ENCODE peak calls at places on chromosome 5, in five cellular contexts. Q is Caco-2, L is activated B cell treated with CpG ODN at 0.5 μM for 24 hours, J is HFFc6, X is dorsolateral prefrontal cortex. M is an unnamed sample.

GRCh38 chr5:75113354-75113753 is 61.0 kb upstream of the GCNT4 start:
- DNase-seq in Q (no peak), L (no peak), J (no peak), X (no peak), M (no peak)

GRCh38 chr5:2754621-2755370 is 3.3 kb upstream of the IRX2 start:
- DNase-seq in Q (no peak), L (no peak), J (no peak), X (no peak), M (no peak)

GRCh38 chr5:32852535-32852934 is 141.4 kb downstream of the NPR3 start:
- DNase-seq in Q (peak), L (no peak), J (peak), X (no peak), M (no peak)

GRCh38 chr5:74684900-74685851 is at the start of gene HEXB:
- DNase-seq in Q (peak), L (peak), J (peak), X (peak), M (peak)

GRCh38 chr5:71865202-71865601 is 146.1 kb downstream of the CARTPT start:
- DNase-seq in Q (no peak), L (no peak), J (peak), X (peak), M (no peak)

GRCh38 chr5:43110606-43111170 is 10.0 kb upstream of the ZNF131 start:
- DNase-seq in Q (peak), L (no peak), J (no peak), X (no peak), M (no peak)

GRCh38 chr5:38258319-38259061 is at the start of gene EGFLAM:
- DNase-seq in Q (peak), L (no peak), J (no peak), X (no peak), M (no peak)

GRCh38 chr5:43772601-43773031 is 169.6 kb downstream of the NNT start:
- DNase-seq in Q (peak), L (no peak), J (peak), X (no peak), M (no peak)

GRCh38 chr5:79193643-79194042 is 42.3 kb upstream of the JMY start:
- DNase-seq in Q (no peak), L (no peak), J (peak), X (no peak), M (no peak)

GRCh38 chr5:99721487-99721886 is 792.7 kb upstream of the CHD1 start:
- DNase-seq in Q (peak), L (no peak), J (no peak), X (no peak), M (no peak)

GRCh38 chr5:142866563-142867275 is 96.5 kb downstream of the ARHGAP26 start:
- DNase-seq in Q (peak), L (no peak), J (peak), X (no peak), M (no peak)

GRCh38 chr5:61370496-61370895 is 38.4 kb downstream of the ZSWIM6 start:
- DNase-seq in Q (no peak), L (no peak), J (no peak), X (no peak), M (no peak)

GRCh38 chr5:64532657-64533056 is 26.8 kb downstream of the RGS7BP start:
- DNase-seq in Q (no peak), L (no peak), J (no peak), X (no peak), M (no peak)

GRCh38 chr5:86814907-86815306 is 197.2 kb downstream of the COX7C start:
- DNase-seq in Q (no peak), L (no peak), J (no peak), X (no peak), M (no peak)

GRCh38 chr5:17282283-17283120 is 65.1 kb downstream of the BASP1 start:
- DNase-seq in Q (no peak), L (peak), J (no peak), X (peak), M (no peak)

GRCh38 chr5:14587143-14587542 is 5.6 kb downstream of the OTULINL start:
- DNase-seq in Q (no peak), L (no peak), J (no peak), X (peak), M (peak)

GRCh38 chr5:180873628-180874520 is 12.8 kb upstream of the ZFP62 start:
- DNase-seq in Q (no peak), L (no peak), J (peak), X (no peak), M (peak)

GRCh38 chr5:163079618-163080017 is 357.8 kb upstream of the CCNG1 start:
- DNase-seq in Q (peak), L (no peak), J (no peak), X (no peak), M (no peak)

GRCh38 chr5:52073993-52074689 is 690.9 kb downstream of the ISL1 start:
- DNase-seq in Q (no peak), L (no peak), J (no peak), X (no peak), M (no peak)

GRCh38 chr5:143972068-143972467 is 160.1 kb downstream of the HMHB1 start:
- DNase-seq in Q (no peak), L (no peak), J (no peak), X (no peak), M (no peak)

GRCh38 chr5:61884242-61884855 is 421.7 kb upstream of the KIF2A start:
- DNase-seq in Q (no peak), L (no peak), J (no peak), X (no peak), M (no peak)

GRCh38 chr5:67315082-67315801 is 118.6 kb upstream of the CD180 start:
- DNase-seq in Q (no peak), L (no peak), J (no peak), X (peak), M (no peak)

DNA sequence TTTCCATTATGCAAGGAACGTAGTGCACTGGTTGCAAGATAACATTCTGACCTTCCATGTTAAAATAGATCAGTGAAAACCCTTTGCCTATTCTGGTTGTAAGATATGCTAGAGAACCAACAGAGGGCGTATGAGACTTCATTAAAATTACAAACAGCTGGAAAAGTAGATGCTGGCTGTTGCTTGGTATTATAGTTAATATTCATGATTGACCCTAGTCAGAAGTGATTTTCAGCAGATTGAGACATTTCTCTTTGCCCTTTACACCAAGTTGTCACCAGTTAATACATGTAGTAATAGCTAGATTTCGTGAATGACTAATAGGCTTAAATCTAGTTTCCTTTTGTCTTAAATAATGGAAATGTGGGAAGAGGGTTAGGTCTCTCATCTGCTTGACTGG is 13.8 kb upstream of the FGF18 start:
- DNase-seq in Q (no peak), L (no peak), J (peak), X (no peak), M (no peak)
- TF ChIP-seq CTCF in Q (peak), L (no peak), J (peak), X (peak), M (peak)

DNA sequence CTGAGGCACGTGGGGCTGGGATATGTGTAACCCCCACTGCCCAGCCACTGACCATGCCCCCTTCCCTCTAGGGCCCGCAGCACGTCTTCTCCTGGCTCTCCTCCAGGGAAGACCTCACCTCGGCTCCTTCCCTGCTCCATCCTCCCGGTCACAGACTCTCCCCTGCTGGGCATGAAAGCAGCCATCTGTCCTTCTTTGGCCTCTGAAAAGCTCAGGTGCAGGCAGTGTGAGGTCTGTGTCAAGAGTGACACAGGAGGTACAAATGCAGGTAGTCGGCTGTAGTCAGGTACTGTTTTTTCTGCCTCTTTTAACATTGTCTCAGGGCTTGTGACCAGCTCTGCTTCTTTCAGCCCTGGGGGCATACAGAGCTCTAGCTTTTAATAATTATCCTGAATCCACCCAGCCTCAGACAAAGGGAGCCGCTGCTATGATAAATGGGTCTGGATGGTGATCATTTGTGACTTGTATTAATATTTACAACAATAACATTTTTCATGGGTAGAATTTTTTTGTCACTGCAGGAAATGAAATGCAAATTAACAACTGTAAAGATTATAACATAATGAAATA is 46.4 kb downstream of the C5orf15 start:
- DNase-seq in Q (no peak), L (no peak), J (no peak), X (no peak), M (no peak)
- TF ChIP-seq CTCF in Q (no peak), L (no peak), J (no peak), X (no peak), M (no peak)

GRCh38 chr5:36691993-36692392 is 85.6 kb downstream of the SLC1A3 start:
- DNase-seq in Q (no peak), L (no peak), J (no peak), X (no peak), M (no peak)

GRCh38 chr5:36698031-36698430 is 91.6 kb downstream of the SLC1A3 start:
- DNase-seq in Q (no peak), L (no peak), J (no peak), X (no peak), M (no peak)

GRCh38 chr5:36694351-36694750 is 87.9 kb downstream of the SLC1A3 start:
- DNase-seq in Q (peak), L (no peak), J (no peak), X (no peak), M (no peak)

GRCh38 chr5:36692791-36693763 is 86.7 kb downstream of the SLC1A3 start:
- DNase-seq in Q (peak), L (peak), J (peak), X (peak), M (peak)

GRCh38 chr5:36696059-36696673 is 89.8 kb downstream of the SLC1A3 start:
- DNase-seq in Q (peak), L (no peak), J (peak), X (peak), M (peak)
- TF ChIP-seq CTCF in Q (peak), L (peak), J (peak), X (peak), M (peak)

DNA sequence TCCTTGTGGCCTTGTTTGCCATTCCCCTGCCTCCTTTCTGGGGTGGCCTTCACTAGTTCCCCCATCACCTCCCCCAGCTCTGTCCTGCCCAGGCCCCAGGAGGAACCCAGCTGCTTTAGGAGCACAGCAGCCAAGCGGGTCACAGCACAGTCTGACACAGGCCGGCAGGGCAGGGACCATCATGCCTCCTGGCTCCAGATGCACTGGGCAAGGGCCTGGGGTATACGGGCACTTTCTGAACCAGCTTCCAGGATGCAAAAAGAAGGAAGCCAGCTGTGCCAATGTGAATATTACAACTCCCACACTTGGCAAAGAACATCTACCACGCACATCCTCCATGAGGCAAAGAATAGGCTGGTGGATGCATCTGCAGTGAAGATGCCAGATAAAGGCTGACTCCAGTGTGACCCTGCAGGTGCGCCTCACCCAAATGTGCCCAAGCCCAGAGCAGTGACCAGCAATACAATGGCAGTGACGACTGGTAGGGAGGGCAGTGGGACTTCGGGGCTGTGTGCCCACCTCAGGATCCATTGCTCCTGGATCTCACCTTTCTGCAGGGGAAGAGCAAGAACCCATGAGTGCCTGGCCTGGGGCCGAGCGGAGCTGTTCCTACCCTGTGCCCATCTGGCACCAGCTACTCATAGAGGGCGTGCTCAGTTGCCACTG is 6.3 kb upstream of the IL3 start:
- DNase-seq in Q (no peak), L (no peak), J (no peak), X (peak), M (no peak)
- TF ChIP-seq CTCF in Q (no peak), L (no peak), J (no peak), X (no peak), M (no peak)

DNA sequence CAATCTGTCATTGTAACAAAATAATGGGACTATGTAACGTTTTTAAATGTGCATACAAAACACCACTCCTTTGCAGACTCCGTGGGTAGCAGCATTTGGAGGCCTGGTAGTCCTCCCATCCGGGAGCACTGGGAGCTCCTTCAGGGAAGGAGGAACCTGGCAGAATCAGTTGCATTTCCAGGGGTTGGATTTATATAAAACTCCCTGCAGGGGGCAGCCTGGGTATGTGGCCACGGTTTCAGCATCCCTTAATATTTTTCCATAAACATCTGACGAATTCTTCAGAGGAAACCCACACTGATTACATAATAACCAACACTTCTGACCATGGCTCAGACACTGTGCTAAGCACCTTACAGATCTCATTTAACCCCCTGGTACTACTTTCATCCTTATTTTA is 6.1 kb upstream of the AFAP1L1 start:
- DNase-seq in Q (no peak), L (no peak), J (peak), X (no peak), M (no peak)
- TF ChIP-seq CTCF in Q (peak), L (no peak), J (peak), X (peak), M (peak)

DNA sequence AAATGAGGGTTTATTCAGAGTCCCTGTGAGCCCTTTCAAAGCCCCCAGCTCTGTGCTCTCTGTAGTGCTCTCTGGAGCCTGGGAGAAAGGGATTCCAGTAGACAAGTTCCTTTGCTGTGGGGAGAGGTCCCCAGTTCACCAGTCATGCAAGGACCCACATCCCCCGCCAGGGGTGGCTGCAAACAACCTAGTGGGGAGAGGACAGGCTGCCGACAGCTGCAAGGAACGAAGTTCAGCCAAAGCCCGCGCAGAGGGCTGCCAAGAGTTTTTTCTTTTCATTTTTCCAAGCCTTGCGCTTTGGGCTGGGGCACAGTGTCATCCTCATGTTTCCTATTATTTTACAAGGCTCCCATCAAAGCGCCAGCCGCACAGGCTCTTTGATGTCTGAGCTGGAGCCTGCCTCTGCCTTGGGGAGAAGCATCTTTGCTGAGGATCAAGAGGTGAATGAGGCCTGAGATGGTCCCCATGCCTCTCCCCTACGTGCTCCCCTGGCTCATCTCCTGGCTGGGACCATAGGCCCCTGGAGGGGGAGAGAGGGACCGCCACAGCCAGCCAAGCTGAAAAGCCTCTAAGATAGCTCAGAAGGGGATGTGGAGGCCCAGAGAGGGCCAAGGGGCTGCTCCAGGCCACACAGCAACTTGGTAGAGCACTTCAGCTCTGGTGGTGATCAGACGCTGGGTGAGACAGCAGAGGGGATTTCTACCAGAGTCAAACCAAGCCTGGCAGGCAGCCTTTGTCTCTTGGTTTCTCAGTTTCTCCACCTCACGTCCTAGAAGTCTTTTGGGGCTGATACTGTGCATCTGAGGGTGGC is 50.5 kb upstream of the SYNPO start:
- DNase-seq in Q (peak), L (peak), J (peak), X (no peak), M (no peak)
- TF ChIP-seq CTCF in Q (peak), L (no peak), J (peak), X (peak), M (no peak)

DNA sequence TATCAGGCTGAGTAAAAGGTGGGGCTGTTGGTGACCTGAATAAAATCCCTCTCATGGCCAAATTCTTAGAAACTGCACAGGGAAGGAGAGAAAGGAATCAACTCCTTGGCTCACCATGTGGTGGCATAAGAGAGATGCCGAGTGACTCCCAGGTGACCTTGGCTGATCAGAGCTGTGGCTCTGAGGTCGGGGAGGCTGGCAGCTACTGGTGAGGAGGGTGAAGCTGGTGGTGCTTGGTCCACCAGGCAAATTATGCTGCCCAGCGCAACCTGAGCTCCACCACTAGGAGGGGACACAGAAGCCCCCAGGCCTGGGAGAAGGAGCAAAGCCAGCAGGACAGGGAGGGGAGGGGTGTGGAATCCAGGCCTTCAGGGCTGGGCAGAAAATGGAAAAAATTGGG is 111.2 kb upstream of the IL12B start:
- DNase-seq in Q (peak), L (no peak), J (no peak), X (no peak), M (no peak)
- TF ChIP-seq CTCF in Q (peak), L (no peak), J (peak), X (no peak), M (no peak)

DNA sequence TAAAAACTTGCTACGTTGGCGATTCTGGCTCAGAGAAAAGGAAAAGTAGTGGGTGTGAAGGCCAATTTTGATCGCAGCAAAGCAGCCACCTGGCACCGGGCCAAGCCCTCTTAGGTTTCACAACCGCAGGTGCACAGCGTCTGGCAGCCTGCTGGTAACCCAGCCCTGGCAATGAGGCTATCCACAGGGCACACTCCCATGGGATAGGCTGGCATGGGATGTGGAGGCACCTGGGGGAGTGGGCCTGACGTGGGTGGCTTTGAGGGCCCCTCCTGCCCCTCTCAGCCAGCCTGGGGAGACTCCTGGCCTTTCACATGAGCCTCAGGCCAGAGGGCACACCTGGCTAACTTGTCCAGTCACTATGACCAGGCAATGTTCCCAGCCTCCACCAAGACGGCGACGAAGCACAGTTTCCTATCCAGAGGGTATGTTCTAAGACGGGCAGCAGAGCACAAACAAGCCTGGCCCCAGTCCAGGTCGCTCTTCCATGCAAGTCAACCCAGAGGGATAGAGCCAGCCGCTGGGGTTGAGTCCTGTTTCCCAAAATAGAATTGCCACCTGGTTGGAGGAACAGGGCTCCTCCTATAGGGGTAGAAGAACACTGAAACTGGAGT is 19.0 kb downstream of the CMBL start:
- DNase-seq in Q (no peak), L (no peak), J (no peak), X (peak), M (no peak)
- TF ChIP-seq CTCF in Q (no peak), L (no peak), J (no peak), X (no peak), M (no peak)